ENCODE peak calls at places on chromosomes 6 and 20, in six cellular contexts. L is cardiac fibroblast, E is GM20000, O is omental fat pad, D is thoracic aorta, P is gastrocnemius medialis. V is an unnamed sample.

GRCh38 chr20:10921491-10922010 is 247.8 kb upstream of the JAG1 start:
- DNase-seq in O (no peak), P (no peak), E (no peak), D (no peak), L (no peak), V (no peak)

GRCh38 chr6:36113701-36114100 is 16.6 kb upstream of the MAPK13 start:
- DNase-seq in D (no peak), P (no peak), O (no peak), L (no peak), E (no peak), V (no peak)

GRCh38 chr6:37565267-37566208 is 65.8 kb upstream of the CCDC167 start:
- DNase-seq in O (no peak), P (no peak), D (no peak), L (peak), E (peak), V (no peak)

GRCh38 chr6:26215200-26216014 is 128.2 kb downstream of the HFE start:
- DNase-seq in E (no peak), L (peak), O (no peak), P (no peak), D (no peak), V (no peak)

GRCh38 chr6:30820196-30820595 is 64.1 kb upstream of the DDR1 start:
- DNase-seq in P (peak), L (peak), D (peak), E (no peak), O (no peak), V (no peak)

GRCh38 chr20:47598911-47599745 is 97.4 kb downstream of the NCOA3 start:
- DNase-seq in O (no peak), D (no peak), L (no peak), E (no peak), P (no peak), V (no peak)

GRCh38 chr20:31704225-31705119 is 18.2 kb downstream of the BCL2L1 start:
- DNase-seq in P (no peak), E (no peak), D (no peak), L (peak), O (no peak), V (no peak)

GRCh38 chr6:121260651-121261102 is 73.6 kb downstream of the TBC1D32 start:
- DNase-seq in D (no peak), L (peak), P (no peak), O (no peak), E (no peak), V (no peak)

GRCh38 chr6:43193929-43194328 is 11.9 kb downstream of the CUL9 start:
- DNase-seq in D (no peak), O (no peak), E (no peak), L (no peak), P (no peak), V (no peak)

GRCh38 chr20:6730929-6731328 is 36.6 kb upstream of the BMP2 start:
- DNase-seq in P (no peak), D (no peak), O (no peak), L (no peak), E (no peak), V (no peak)

GRCh38 chr6:135946674-135947073 is 95.2 kb downstream of the PDE7B start:
- DNase-seq in L (no peak), E (no peak), P (no peak), D (no peak), O (no peak), V (no peak)

GRCh38 chr6:45472383-45472782 is 94.6 kb upstream of the SUPT3H start:
- DNase-seq in O (no peak), E (no peak), P (peak), D (no peak), L (peak), V (no peak)

GRCh38 chr6:52503853-52504777 is 72.7 kb downstream of the TRAM2 start:
- DNase-seq in O (peak), L (peak), P (peak), D (peak), E (no peak), V (peak)

GRCh38 chr6:37258405-37258704 is 411 bp upstream of the TMEM217 start:
- DNase-seq in P (no peak), L (no peak), E (no peak), O (no peak), D (no peak), V (no peak)

GRCh38 chr20:32447136-32448027 is 89.3 kb downstream of the ASXL1 start:
- DNase-seq in L (no peak), D (no peak), E (no peak), P (no peak), O (no peak), V (no peak)

GRCh38 chr6:92550501-92550900 is 868.9 kb downstream of the EPHA7 start:
- DNase-seq in D (no peak), L (no peak), P (no peak), O (no peak), E (no peak), V (no peak)

GRCh38 chr6:156778615-156779205 is 1.5 kb downstream of the ARID1B start:
- DNase-seq in P (peak), O (no peak), D (no peak), E (peak), L (peak), V (peak)

GRCh38 chr20:61118429-61119224 is 133.4 kb upstream of the CDH4 start:
- DNase-seq in L (no peak), E (no peak), P (no peak), D (no peak), O (no peak), V (no peak)

GRCh38 chr20:61293951-61294350 is 41.9 kb downstream of the CDH4 start:
- DNase-seq in E (no peak), D (no peak), P (no peak), L (no peak), O (no peak), V (no peak)

GRCh38 chr20:58058421-58059140 is 169.9 kb downstream of the ANKRD60 start:
- DNase-seq in O (no peak), D (no peak), L (no peak), P (no peak), E (no peak), V (no peak)

GRCh38 chr6:36755435-36756348 is 58.1 kb downstream of the RAB44 start:
- DNase-seq in L (peak), E (peak), O (no peak), P (no peak), D (no peak), V (peak)

GRCh38 chr6:21398741-21399140 is 194.8 kb upstream of the SOX4 start:
- DNase-seq in P (no peak), E (no peak), L (no peak), O (no peak), D (no peak), V (no peak)

GRCh38 chr20:34240698-34241615 is at the start of gene ASIP:
- DNase-seq in L (peak), D (no peak), O (no peak), E (no peak), P (no peak), V (no peak)

GRCh38 chr6:144651219-144651618 is 366.1 kb downstream of the UTRN start:
- DNase-seq in D (no peak), O (no peak), P (no peak), L (no peak), E (no peak), V (no peak)

GRCh38 chr6:144646066-144646800 is 361.1 kb downstream of the UTRN start:
- DNase-seq in P (no peak), L (no peak), E (no peak), O (no peak), D (no peak), V (no peak)

GRCh38 chr6:144649085-144649484 is 363.9 kb downstream of the UTRN start:
- DNase-seq in E (no peak), L (no peak), D (no peak), O (no peak), P (no peak), V (no peak)

GRCh38 chr6:144647406-144647964 is 362.4 kb downstream of the UTRN start:
- DNase-seq in P (no peak), E (no peak), L (peak), D (no peak), O (no peak), V (no peak)

GRCh38 chr6:144647971-144648651 is 363.0 kb downstream of the UTRN start:
- DNase-seq in E (no peak), D (no peak), L (no peak), P (no peak), O (no peak), V (no peak)
- TF ChIP-seq CTCF in E (no peak), D (no peak), L (no peak), P (no peak), O (no peak), V (peak)

DNA sequence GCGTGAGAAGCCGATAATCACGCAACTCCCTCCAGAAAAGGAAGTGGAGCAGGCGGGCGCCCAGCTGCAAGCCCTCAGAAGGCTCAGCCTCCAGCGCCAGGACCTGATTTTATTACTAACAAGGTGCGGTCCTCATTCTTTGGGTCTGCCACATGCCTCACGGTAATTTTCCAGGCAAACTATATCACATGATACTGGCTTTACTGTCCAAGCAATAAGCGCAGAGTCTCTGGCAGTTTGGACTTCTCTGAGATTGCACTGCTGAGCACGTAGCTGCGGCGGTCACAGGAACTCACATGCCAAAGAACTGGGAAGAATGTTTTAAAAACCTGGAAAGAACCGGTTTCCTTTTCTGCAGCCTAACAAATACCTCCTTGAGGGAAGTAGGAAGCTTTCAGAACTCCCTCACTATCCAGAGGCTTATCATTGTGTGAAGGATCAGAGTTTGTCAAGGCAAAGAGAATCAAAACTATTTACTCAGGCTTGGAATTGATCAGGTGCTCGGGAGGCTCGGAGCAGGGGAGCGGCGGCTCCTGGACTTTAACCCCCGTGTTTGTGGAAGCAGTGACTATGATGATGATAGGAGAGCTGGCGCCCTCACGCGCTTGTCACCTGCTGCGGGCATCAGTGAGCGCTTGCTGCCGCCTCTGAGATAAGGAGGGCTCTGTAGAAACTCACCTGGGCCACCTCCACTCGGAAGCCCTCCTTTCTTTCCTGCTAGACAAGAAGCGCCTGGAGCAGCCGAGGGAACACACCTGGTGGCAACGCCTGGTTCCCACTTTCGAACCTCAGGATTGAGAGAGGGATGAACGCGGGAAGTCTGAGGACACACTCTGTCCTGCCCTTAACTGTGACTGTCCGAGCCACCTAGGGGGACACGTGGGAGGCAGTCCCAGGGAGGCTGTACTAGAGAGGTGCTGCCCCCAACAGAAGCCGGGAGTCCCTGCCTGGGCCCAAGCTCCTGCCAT is 27.2 kb upstream of the SYNJ2 start:
- DNase-seq in P (no peak), O (no peak), L (peak), E (no peak), D (no peak), V (no peak)
- TF ChIP-seq CTCF in P (no peak), O (no peak), L (no peak), E (no peak), D (no peak), V (no peak)

GRCh38 chr20:19712737-19713260 is 45.3 kb upstream of the RIN2 start:
- DNase-seq in D (no peak), L (no peak), E (no peak), O (no peak), P (no peak), V (no peak)
- TF ChIP-seq CTCF in D (no peak), L (no peak), E (no peak), O (no peak), P (no peak), V (no peak)

GRCh38 chr6:169096326-169096882 is 157.2 kb downstream of the THBS2 start:
- DNase-seq in E (no peak), L (no peak), O (no peak), P (no peak), D (no peak), V (no peak)
- TF ChIP-seq CTCF in E (no peak), L (peak), O (no peak), P (no peak), D (no peak), V (no peak)

DNA sequence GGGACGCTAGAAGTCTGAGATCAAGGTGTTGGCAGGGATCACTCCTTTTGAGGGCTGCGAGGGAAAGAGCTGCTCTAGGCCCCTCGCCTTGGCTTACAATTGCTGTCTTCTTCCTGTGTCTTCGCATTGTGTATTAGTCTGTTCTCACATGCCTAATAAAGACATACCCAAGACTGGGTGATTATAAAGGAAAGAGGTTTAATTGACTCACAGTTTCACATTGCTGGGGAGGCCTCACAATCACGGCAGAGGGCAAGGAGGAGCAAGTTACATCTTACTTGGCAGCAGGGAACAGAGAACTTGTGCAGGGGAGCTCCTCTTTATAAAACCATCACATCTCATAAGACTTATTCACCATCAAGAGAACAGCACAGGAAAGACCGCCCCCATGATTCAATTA is 102.5 kb upstream of the ASF1A start:
- DNase-seq in O (no peak), L (no peak), D (no peak), P (no peak), E (no peak), V (no peak)
- TF ChIP-seq CTCF in O (no peak), L (no peak), D (no peak), P (no peak), E (no peak), V (no peak)

DNA sequence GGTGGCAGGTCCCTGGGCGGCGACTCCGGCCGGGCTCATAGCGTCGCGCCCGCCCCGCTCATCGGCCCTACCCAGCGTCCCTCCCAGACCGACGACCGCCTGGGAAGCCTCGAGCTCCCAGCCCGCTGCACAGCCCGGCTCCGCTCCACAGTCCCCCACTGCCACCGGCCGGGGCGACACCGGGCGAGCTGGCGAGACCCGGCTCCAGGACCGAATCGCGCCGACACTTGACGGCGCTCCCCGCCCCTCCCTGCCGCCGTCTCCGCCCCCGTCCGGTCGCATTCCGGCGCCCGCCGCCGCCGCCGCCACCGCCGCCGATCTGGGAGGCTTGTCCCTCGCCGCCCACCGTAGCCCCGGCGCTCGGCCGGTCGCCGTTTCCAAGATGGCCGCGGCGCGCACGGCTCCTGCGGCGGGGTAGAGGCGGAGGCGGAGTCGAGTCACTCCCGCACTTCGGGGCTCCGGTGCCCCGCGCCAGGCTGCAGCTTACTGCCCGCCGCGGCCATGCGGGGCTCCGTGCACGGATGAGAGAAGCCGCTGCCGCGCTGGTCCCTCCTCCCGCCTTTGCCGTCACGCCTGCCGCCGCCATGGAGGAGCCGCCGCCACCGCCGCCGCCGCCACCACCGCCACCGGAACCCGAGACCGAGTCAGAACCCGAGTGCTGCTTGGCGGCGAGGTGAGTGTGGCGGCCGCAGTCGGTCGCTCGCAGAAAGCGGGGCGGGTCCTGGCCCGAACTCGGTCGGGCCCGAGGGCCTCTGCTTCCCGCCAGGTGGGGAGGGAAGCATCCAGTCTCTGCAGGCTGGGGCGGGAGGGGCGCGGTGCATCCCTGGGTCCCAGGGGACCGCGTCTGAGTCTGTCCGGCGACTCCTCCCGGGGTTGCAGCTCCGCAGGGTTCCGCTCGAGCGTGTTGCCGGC is at the start of gene MAP3K4:
- DNase-seq in L (peak), D (peak), O (peak), P (peak), E (peak), V (peak)
- TF ChIP-seq CTCF in L (no peak), D (no peak), O (no peak), P (peak), E (no peak), V (peak)

GRCh38 chr20:297098-297924 is at the start of gene ZCCHC3:
- DNase-seq in L (peak), D (peak), E (peak), P (peak), O (peak), V (peak)
- TF ChIP-seq CTCF in L (no peak), D (peak), E (no peak), P (no peak), O (no peak), V (no peak)